ENCODE peak calls at places on chromosomes 6 and 20, in ten cellular contexts. W is cardiac fibroblast, Q is GM23338, X is neural progenitor cell, H is astrocyte of the spinal cord, G is GM06990, P is fibroblast of the aortic adventitia, O is body of pancreas, A is heart right ventricle, C is brain microvascular endothelial cell. E is an unnamed sample.

GRCh38 chr6:148635070-148635743 is 111.6 kb upstream of the UST start:
- DNase-seq in G (no peak), X (no peak), A (no peak), C (no peak), P (no peak), W (no peak), O (no peak), Q (no peak), H (no peak), E (no peak)

GRCh38 chr6:166584813-166585429 is 1.6 kb downstream of the RAMACL start:
- DNase-seq in G (no peak), C (peak; percentile 60), Q (no peak), O (no peak), X (no peak), W (no peak), H (peak; percentile 57), P (no peak), A (no peak), E (no peak)

GRCh38 chr6:108120311-108120710 is 45.5 kb upstream of the NR2E1 start:
- DNase-seq in A (no peak), X (peak; percentile 69), O (no peak), Q (peak; percentile 57), P (no peak), H (no peak), G (no peak), C (no peak), W (no peak), E (no peak)

GRCh38 chr20:48797275-48797825 is 30.4 kb downstream of the PREX1 start:
- DNase-seq in C (no peak), O (no peak), H (no peak), P (no peak), A (peak; percentile 31), G (no peak), W (no peak), Q (no peak), X (peak; percentile 21), E (no peak)

GRCh38 chr6:786946-787763 is 94.2 kb upstream of the EXOC2 start:
- DNase-seq in Q (peak; percentile 63), W (peak; percentile 4), C (no peak), X (peak; percentile 20), G (no peak), P (no peak), O (no peak), A (no peak), H (no peak), E (no peak)

GRCh38 chr6:14951704-14952103 is 294.2 kb upstream of the JARID2 start:
- DNase-seq in C (no peak), Q (no peak), X (no peak), W (no peak), P (peak; percentile 5), A (no peak), H (no peak), G (no peak), O (no peak), E (no peak)

GRCh38 chr6:28903686-28904085 is 20.1 kb downstream of the TRIM27 start:
- DNase-seq in H (no peak), A (no peak), Q (no peak), O (no peak), X (no peak), G (no peak), P (no peak), C (no peak), W (no peak), E (no peak)

GRCh38 chr6:10759312-10759839 is 11.8 kb downstream of the TMEM14B start:
- DNase-seq in O (no peak), X (peak; percentile 34), G (no peak), W (peak; percentile 83), A (no peak), H (peak; percentile 85), P (peak; percentile 93), C (peak; percentile 82), Q (peak; percentile 84), E (peak; percentile 87)

GRCh38 chr6:65633516-65633915 is 73.5 kb downstream of the EYS start:
- DNase-seq in G (no peak), Q (no peak), W (no peak), C (no peak), X (no peak), O (no peak), A (no peak), P (no peak), H (no peak), E (peak; percentile 1)

GRCh38 chr20:18904624-18905023 is 91.0 kb downstream of the SCP2D1 start:
- DNase-seq in O (no peak), H (no peak), Q (peak; percentile 13), P (no peak), X (peak; percentile 18), G (no peak), C (no peak), A (no peak), W (no peak), E (no peak)

GRCh38 chr20:48824830-48825550 is 2.8 kb downstream of the PREX1 start:
- DNase-seq in H (peak; percentile 11), O (no peak), G (no peak), P (no peak), A (no peak), W (no peak), X (peak; percentile 77), C (no peak), Q (no peak), E (no peak)

GRCh38 chr20:15297059-15297875 is 959.9 kb upstream of the FLRT3 start:
- DNase-seq in X (no peak), A (no peak), C (no peak), Q (no peak), W (no peak), G (no peak), P (no peak), O (peak; percentile 64), H (no peak), E (no peak)

DNA sequence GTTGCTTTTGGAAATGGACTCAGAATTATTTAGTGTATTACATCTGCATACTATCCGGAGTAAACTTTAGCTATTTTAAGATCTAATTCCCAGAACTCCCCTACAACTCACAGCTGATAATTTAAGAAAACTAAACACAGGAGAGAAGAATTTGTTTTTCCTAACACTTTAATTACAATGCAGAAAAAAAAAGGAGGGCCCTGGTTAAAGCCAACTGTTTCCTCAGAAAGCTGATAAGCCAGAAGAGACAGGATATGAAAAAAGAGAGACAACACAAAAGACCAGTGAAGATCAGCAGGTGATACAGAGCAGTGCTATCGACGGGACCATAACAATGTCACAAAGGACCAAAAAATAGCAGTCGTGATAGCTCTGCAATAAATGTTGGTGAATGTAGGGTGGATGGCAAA is 5.8 kb downstream of the IFNGR1 start:
- DNase-seq in H (no peak), O (no peak), A (no peak), Q (no peak), X (no peak), W (no peak), C (no peak), G (no peak), P (peak; percentile 38), E (no peak)
- H3K4me3 ChIP-seq in H (no peak overlapping the region), O (no peak overlapping the region), A (peak overlapping the region; percentile 28), Q (no peak overlapping the region), X (no peak overlapping the region), W (no peak overlapping the region), C (no peak overlapping the region), G (no peak overlapping the region), P (no peak overlapping the region), E (no peak overlapping the region)

DNA sequence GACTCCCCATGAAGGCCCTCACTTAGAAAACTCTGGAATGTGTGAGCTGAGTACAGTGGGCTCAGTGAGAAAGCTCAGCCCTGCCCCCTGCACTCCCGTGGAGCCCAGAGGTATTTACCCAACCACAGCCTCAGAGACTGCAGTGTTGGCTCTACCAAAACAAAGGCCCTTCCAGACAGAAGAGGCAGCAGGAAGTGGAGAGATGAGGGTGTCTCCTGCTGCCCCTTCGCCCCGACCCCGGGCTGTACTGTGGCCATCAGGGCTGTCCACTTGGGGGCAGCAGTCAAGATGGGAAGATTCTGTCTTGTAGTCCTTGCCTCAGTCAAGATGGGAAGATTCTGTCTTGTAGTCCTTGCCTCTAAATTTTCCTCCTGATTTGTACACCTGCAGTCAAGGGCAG is 341.3 kb downstream of the TAF4 start:
- DNase-seq in H (peak; percentile 15), W (no peak), X (peak; percentile 48), A (no peak), O (no peak), G (no peak), Q (peak; percentile 64), P (no peak), C (no peak), E (no peak)
- TF ChIP-seq CTCF in H (peak; percentile 46), W (peak; percentile 17), X (peak; percentile 62), A (no peak), O (no peak), G (no peak), Q (peak; percentile 63), P (no peak), C (peak; percentile 49), E (peak; percentile 39)

DNA sequence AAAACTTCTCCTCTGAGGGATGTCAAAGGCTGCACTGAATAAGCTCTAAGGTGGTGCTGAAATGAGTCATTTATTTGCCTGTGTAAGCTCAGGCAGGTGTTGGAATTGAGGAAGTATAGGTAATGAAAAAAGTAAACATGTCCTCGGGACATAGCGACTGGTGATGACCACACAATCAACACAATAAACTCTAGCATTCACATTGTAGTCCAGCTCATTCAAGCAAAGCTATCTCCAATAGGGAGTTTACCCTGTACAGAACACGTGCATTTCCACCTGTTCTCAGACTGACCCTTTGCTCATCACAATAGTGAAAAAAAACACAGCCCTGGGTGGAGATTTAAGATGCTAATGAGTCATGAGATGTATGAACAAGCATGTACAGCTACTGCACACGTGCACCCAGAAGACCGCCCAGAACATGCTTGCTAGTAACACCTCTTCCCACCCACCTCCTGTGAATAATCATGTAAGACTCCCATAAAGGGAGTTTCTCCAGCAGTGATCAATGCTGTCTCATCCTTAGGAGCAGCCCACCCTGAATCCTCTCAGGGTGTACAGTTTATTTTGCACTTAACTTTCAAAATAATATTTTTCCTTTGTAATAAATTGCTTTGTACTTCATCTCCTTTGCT is 33.0 kb upstream of the POU5F1 start:
- DNase-seq in C (peak; percentile 64), G (peak; percentile 71), P (peak; percentile 39), A (no peak), H (no peak), X (no peak), Q (no peak), O (peak; percentile 53), W (peak; percentile 10), E (no peak)
- H3K4me3 ChIP-seq in C (peak overlapping the region; percentile 13), G (peak overlapping the region; percentile 59), P (peak overlapping the region; percentile 41), A (peak overlapping the region; percentile 42), H (peak overlapping the region; percentile 29), X (no peak overlapping the region), Q (peak overlapping the region; percentile 18), O (no peak overlapping the region), W (peak overlapping the region; percentile 42), E (peak overlapping the region; percentile 2)

GRCh38 chr6:77740380-77740779 is 87.5 kb downstream of the MEI4 start:
- DNase-seq in Q (peak; percentile 3), W (peak; percentile 23), C (no peak), P (peak; percentile 33), G (no peak), A (no peak), O (no peak), H (peak; percentile 26), X (no peak), E (peak; percentile 18)
- TF ChIP-seq CTCF in Q (peak; percentile 66), W (peak; percentile 32), C (peak; percentile 14), P (peak; percentile 39), G (peak; percentile 32), A (peak; percentile 46), O (peak; percentile 52), H (peak; percentile 30), X (peak; percentile 44), E (no peak)